ENCODE peak calls at places on chromosome 1, in ten cellular contexts. E, M, G, Y, C, X, W, F, Q and O are unnamed samples. For H3K9me3, the result is how much of the 10 kb centered on the place peaks cover.

GRCh38 chr1:43993206-43993914 is 2.0 kb downstream of the CCDC24 start:
- DNase-seq in Q (no peak), W (no peak), X (no peak), E (no peak), G (no peak), F (no peak), M (no peak), C (no peak), Y (no peak), O (no peak)

GRCh38 chr1:81484284-81484683 is 316.4 kb upstream of the ADGRL2 start:
- DNase-seq in F (no peak), C (no peak), W (no peak), Y (no peak), G (no peak), X (no peak), E (no peak), M (no peak), Q (no peak), O (no peak)

GRCh38 chr1:224700915-224701531 is 84.9 kb downstream of the CNIH3 start:
- DNase-seq in Q (no peak), X (no peak), M (no peak), G (peak), W (no peak), E (no peak), C (peak), F (no peak), Y (no peak), O (peak)

GRCh38 chr1:15703562-15703961 is 19.4 kb downstream of the PLEKHM2 start:
- DNase-seq in G (no peak), Q (no peak), F (peak), M (no peak), X (peak), E (peak), Y (peak), W (peak), C (peak), O (no peak)

GRCh38 chr1:19936061-19936750 is 12.8 kb upstream of the PLA2G2E start:
- DNase-seq in F (no peak), X (no peak), Q (no peak), Y (no peak), M (no peak), C (no peak), G (no peak), W (no peak), E (no peak), O (no peak)

GRCh38 chr1:17674707-17675505 is 80.2 kb upstream of the ACTL8 start:
- DNase-seq in W (no peak), F (no peak), Y (no peak), Q (no peak), C (peak), G (no peak), M (no peak), E (no peak), X (no peak), O (peak)

GRCh38 chr1:5460974-5461373 is 531.3 kb downstream of the NPHP4 start:
- DNase-seq in W (no peak), C (no peak), M (no peak), G (no peak), F (no peak), Y (no peak), Q (no peak), E (no peak), X (no peak), O (no peak)

GRCh38 chr1:172269084-172269483 is 151.4 kb upstream of the C1orf105 start:
- DNase-seq in E (no peak), Q (no peak), F (no peak), Y (no peak), W (no peak), G (no peak), M (no peak), C (no peak), X (no peak), O (no peak)

GRCh38 chr1:59432531-59433439 is 135.9 kb downstream of the FGGY start:
- DNase-seq in M (no peak), X (no peak), F (no peak), G (no peak), C (no peak), Y (no peak), E (no peak), Q (no peak), W (no peak), O (no peak)

GRCh38 chr1:86774305-86775304 is 70.2 kb downstream of the SH3GLB1 start:
- DNase-seq in G (no peak), E (peak), X (peak), M (peak), W (peak), Y (peak), C (peak), Q (no peak), F (peak), O (peak)

GRCh38 chr1:240946926-240947325 is 335.0 kb upstream of the GREM2 start:
- DNase-seq in E (no peak), M (no peak), G (no peak), W (peak), F (no peak), X (no peak), Q (no peak), C (peak), Y (no peak), O (peak)

GRCh38 chr1:170734412-170735175 is 70.7 kb downstream of the PRRX1 start:
- DNase-seq in C (peak), Y (no peak), F (no peak), W (no peak), X (no peak), E (no peak), M (no peak), G (no peak), Q (no peak), O (peak)

GRCh38 chr1:210025870-210026269 is 87.9 kb downstream of the SYT14 start:
- DNase-seq in Q (no peak), W (no peak), C (no peak), M (no peak), E (no peak), Y (no peak), X (no peak), G (no peak), F (no peak), O (no peak)

GRCh38 chr1:183569141-183569540 is 21.1 kb downstream of the NCF2 start:
- DNase-seq in X (no peak), Y (no peak), F (no peak), M (no peak), G (no peak), Q (no peak), E (no peak), C (peak), W (no peak), O (no peak)

GRCh38 chr1:202501281-202501680 is 152.8 kb downstream of the PPP1R12B start:
- DNase-seq in X (no peak), Y (no peak), E (no peak), W (no peak), C (peak), Q (no peak), G (no peak), F (no peak), M (no peak), O (peak)

GRCh38 chr1:177307771-177308170 is 137.0 kb downstream of the BRINP2 start:
- DNase-seq in M (no peak), G (no peak), F (no peak), C (peak), W (no peak), Y (no peak), E (no peak), Q (no peak), X (no peak), O (no peak)

GRCh38 chr1:15064217-15064929 is 89.2 kb upstream of the TMEM51 start:
- DNase-seq in X (no peak), C (no peak), W (no peak), Y (no peak), F (no peak), Q (no peak), E (no peak), M (no peak), G (no peak), O (no peak)

GRCh38 chr1:247360116-247360898 is 28.6 kb upstream of the ZNF496 start:
- DNase-seq in C (no peak), E (no peak), Y (no peak), W (no peak), F (no peak), G (no peak), X (no peak), Q (no peak), M (no peak), O (no peak)

GRCh38 chr1:21574464-21575151 is 65.4 kb downstream of the ALPL start:
- DNase-seq in G (no peak), F (peak), Y (no peak), E (peak), Q (no peak), C (no peak), M (no peak), W (no peak), X (no peak), O (peak)

GRCh38 chr1:178093150-178093957 is 550 bp upstream of the RASAL2 start:
- DNase-seq in X (peak), G (peak), Y (peak), C (peak), M (peak), Q (no peak), F (peak), E (peak), W (peak), O (peak)

GRCh38 chr1:25208561-25209222 is 23.6 kb downstream of the SYF2 start:
- DNase-seq in C (no peak), M (no peak), X (no peak), F (no peak), Y (peak), Q (no peak), W (no peak), G (no peak), E (no peak), O (no peak)

GRCh38 chr1:186681136-186681535 is 913 bp upstream of the PTGS2 start:
- DNase-seq in M (no peak), F (no peak), X (no peak), E (no peak), W (no peak), G (no peak), C (peak), Q (no peak), Y (no peak), O (no peak)

GRCh38 chr1:6904476-6905170 is 119.4 kb downstream of the CAMTA1 start:
- DNase-seq in E (no peak), M (no peak), W (no peak), G (no peak), X (no peak), F (no peak), Q (no peak), C (no peak), Y (no peak), O (no peak)

GRCh38 chr1:153548722-153549695 is at the start of gene S100A3:
- DNase-seq in E (peak), F (peak), Q (no peak), X (peak), W (no peak), C (peak), Y (peak), M (no peak), G (no peak), O (peak)

GRCh38 chr1:76942549-76942948 is 75.3 kb downstream of the ST6GALNAC5 start:
- DNase-seq in W (peak), E (no peak), G (no peak), Q (no peak), M (no peak), Y (no peak), F (no peak), X (no peak), C (peak), O (peak)

GRCh38 chr1:204672482-204673216 is 12.9 kb downstream of the LRRN2 start:
- DNase-seq in W (no peak), E (no peak), C (no peak), X (no peak), F (no peak), Q (no peak), G (no peak), M (no peak), Y (no peak), O (no peak)

GRCh38 chr1:246579818-246580217 is 13.6 kb downstream of the CNST start:
- DNase-seq in X (no peak), C (no peak), Y (no peak), E (no peak), F (no peak), Q (no peak), G (no peak), W (no peak), M (no peak), O (no peak)

GRCh38 chr1:65108025-65108692 is 39.8 kb upstream of the AK4 start:
- DNase-seq in Y (no peak), C (no peak), F (no peak), W (no peak), Q (no peak), M (no peak), X (no peak), G (no peak), E (no peak), O (no peak)

GRCh38 chr1:94045465-94046056 is 75.4 kb downstream of the ABCA4 start:
- DNase-seq in X (peak), E (peak), W (peak), C (peak), Q (peak), G (peak), F (peak), M (peak), Y (peak), O (peak)

GRCh38 chr1:223231011-223231572 is 88.0 kb upstream of the TLR5 start:
- DNase-seq in Q (peak), C (no peak), E (no peak), W (no peak), X (no peak), G (no peak), Y (no peak), F (no peak), M (no peak), O (no peak)

GRCh38 chr1:4681026-4681425 is 26.6 kb downstream of the AJAP1 start:
- DNase-seq in C (no peak), Y (no peak), E (no peak), F (no peak), Q (no peak), X (no peak), W (no peak), G (no peak), M (no peak), O (no peak)

GRCh38 chr1:43367904-43368645 is at the start of gene ELOVL1:
- DNase-seq in E (peak), F (peak), Q (peak), X (peak), G (no peak), M (peak), C (peak), Y (peak), W (peak), O (peak)

GRCh38 chr1:200252526-200252925 is 157.3 kb downstream of the ZNF281 start:
- DNase-seq in Q (no peak), C (peak), E (no peak), G (no peak), X (no peak), Y (no peak), W (no peak), F (no peak), M (no peak), O (no peak)

GRCh38 chr1:10788592-10789006 is 7.8 kb downstream of the CASZ1 start:
- DNase-seq in W (no peak), E (peak), X (peak), C (no peak), Q (no peak), G (no peak), Y (peak), M (no peak), F (no peak), O (no peak)

GRCh38 chr1:33635336-33636012 is 163.0 kb downstream of the ZSCAN20 start:
- DNase-seq in F (no peak), M (no peak), G (no peak), Y (no peak), X (no peak), E (no peak), C (no peak), W (no peak), Q (peak), O (no peak)

DNA sequence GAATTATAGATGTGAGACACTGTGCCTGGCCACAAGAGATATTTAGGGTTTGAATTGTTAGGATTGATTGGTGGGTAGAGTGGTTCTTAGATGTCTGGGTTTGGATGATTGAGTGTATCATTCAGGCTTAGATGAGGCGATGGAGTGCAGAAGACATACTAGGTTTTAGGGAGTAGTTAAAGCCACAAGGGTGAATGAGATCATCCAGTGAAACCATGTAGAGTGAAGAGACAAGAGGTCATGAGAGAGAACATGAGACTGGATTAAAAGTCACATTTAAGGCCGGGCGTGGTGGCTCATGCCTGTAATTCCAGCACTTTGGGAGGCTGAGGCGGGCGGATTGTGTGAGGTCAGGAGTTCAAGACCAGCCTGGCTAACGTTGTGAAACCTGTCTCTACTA is 37.2 kb downstream of the ZFYVE9 start:
- DNase-seq in X (no peak), F (no peak), W (no peak), C (no peak), E (no peak), Q (no peak), M (no peak), G (no peak), Y (no peak), O (no peak)
- H3K9me3 ChIP-seq in X (under half), F (under half), W (under half), C (under half), E (under half), Q (under half), M (under half), G (under half), Y (under half), O (under half)

GRCh38 chr1:148264374-148265276 is 112.5 kb upstream of the NBPF11 start:
- DNase-seq in G (peak), Q (no peak), C (peak), W (no peak), X (no peak), Y (no peak), E (no peak), M (no peak), F (peak), O (no peak)
- H3K4me3 ChIP-seq in G (peak), Q (peak), C (no peak), W (no peak), X (no peak), Y (no peak), E (no peak), M (peak), F (no peak), O (no peak)

GRCh38 chr1:50422675-50422945 is 633 bp downstream of the DMRTA2 start:
- DNase-seq in Q (no peak), G (no peak), Y (no peak), W (no peak), C (no peak), M (no peak), F (no peak), X (no peak), E (no peak), O (no peak)
- H3K9me3 ChIP-seq in Q (under half), G (under half), Y (under half), W (under half), C (under half), M (under half), F (under half), X (under half), E (under half), O (under half)

GRCh38 chr1:156509424-156510035 is 9.0 kb upstream of the MEF2D start:
- DNase-seq in M (no peak), F (no peak), W (no peak), G (no peak), Y (no peak), X (peak), Q (no peak), C (no peak), E (no peak), O (no peak)
- H3K4me3 ChIP-seq in M (no peak), F (no peak), W (no peak), G (no peak), Y (no peak), X (no peak), Q (no peak), C (no peak), E (no peak), O (no peak)

DNA sequence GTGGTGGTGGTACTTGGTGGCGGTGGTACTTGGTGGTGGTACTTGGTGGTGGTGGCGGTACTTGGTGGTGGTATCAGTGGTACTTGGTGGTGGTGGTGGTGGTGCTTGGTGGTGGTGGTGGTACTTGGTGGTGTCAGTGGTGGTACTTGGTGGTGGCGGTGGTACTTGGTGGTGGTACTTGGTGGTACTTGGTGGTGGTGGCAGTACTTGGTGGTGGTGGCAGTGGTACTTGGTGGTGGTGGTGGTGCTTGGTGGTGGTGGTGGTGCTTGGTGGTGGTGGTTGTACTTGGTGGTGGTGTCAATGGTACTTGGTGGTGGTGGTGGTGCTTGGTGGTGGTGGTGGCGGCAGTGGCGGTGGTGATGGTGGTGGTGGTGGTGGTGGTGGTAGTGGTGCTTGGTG is 20.2 kb downstream of the COQ8A start:
- DNase-seq in Y (peak), X (no peak), W (no peak), M (no peak), Q (no peak), E (no peak), C (no peak), G (no peak), F (no peak), O (no peak)
- H3K9me3 ChIP-seq in Y (under half), X (under half), W (under half), M (under half), Q (under half), E (under half), C (under half), G (under half), F (under half), O (under half)